ENCODE peak calls at places on chromosome 9, in five cellular contexts. One of them, this sample, is unnamed. For H3K9me3, the result is how much of the 10 kb centered on the place peaks cover.

GRCh38 chr9:115382865-115383264 is 264.9 kb upstream of the TNC start:
- DNase-seq in lower lobe of right lung: no peak
- DNase-seq in right cardiac atrium: no peak
- DNase-seq in ovary: no peak
- DNase-seq in endothelial cell of umbilical vein: no peak
- DNase-seq in this sample: no peak

GRCh38 chr9:112061152-112061740 is 113.9 kb downstream of the SUSD1 start:
- DNase-seq in right cardiac atrium: peak
- DNase-seq in ovary: no peak
- DNase-seq in lower lobe of right lung: peak
- DNase-seq in endothelial cell of umbilical vein: peak
- DNase-seq in this sample: peak

GRCh38 chr9:12718482-12719026 is 25.4 kb downstream of the TYRP1 start:
- DNase-seq in ovary: no peak
- DNase-seq in endothelial cell of umbilical vein: peak
- DNase-seq in right cardiac atrium: peak
- DNase-seq in lower lobe of right lung: no peak
- DNase-seq in this sample: no peak

GRCh38 chr9:116587919-116588318 is 99.2 kb upstream of the TRIM32 start:
- DNase-seq in right cardiac atrium: no peak
- DNase-seq in ovary: no peak
- DNase-seq in endothelial cell of umbilical vein: no peak
- DNase-seq in lower lobe of right lung: no peak
- DNase-seq in this sample: no peak

GRCh38 chr9:88530051-88530450 is 4.9 kb upstream of the NXNL2 start:
- DNase-seq in lower lobe of right lung: no peak
- DNase-seq in right cardiac atrium: no peak
- DNase-seq in endothelial cell of umbilical vein: no peak
- DNase-seq in ovary: no peak
- DNase-seq in this sample: no peak

GRCh38 chr9:3088166-3088702 is 244.3 kb upstream of the PUM3 start:
- DNase-seq in lower lobe of right lung: no peak
- DNase-seq in ovary: no peak
- DNase-seq in right cardiac atrium: no peak
- DNase-seq in endothelial cell of umbilical vein: no peak
- DNase-seq in this sample: no peak

GRCh38 chr9:125409637-125410521 is 148.3 kb downstream of the GAPVD1 start:
- DNase-seq in ovary: no peak
- DNase-seq in right cardiac atrium: peak
- DNase-seq in endothelial cell of umbilical vein: no peak
- DNase-seq in lower lobe of right lung: no peak
- DNase-seq in this sample: no peak

GRCh38 chr9:115404311-115404710 is 286.4 kb upstream of the TNC start:
- DNase-seq in endothelial cell of umbilical vein: no peak
- DNase-seq in ovary: no peak
- DNase-seq in lower lobe of right lung: no peak
- DNase-seq in right cardiac atrium: no peak
- DNase-seq in this sample: no peak

GRCh38 chr9:77883846-77884771 is 147.5 kb downstream of the GNAQ start:
- DNase-seq in lower lobe of right lung: no peak
- DNase-seq in endothelial cell of umbilical vein: no peak
- DNase-seq in right cardiac atrium: no peak
- DNase-seq in ovary: no peak
- DNase-seq in this sample: no peak

GRCh38 chr9:84609779-84610178 is 59.8 kb upstream of the NTRK2 start:
- DNase-seq in lower lobe of right lung: no peak
- DNase-seq in ovary: no peak
- DNase-seq in right cardiac atrium: no peak
- DNase-seq in endothelial cell of umbilical vein: no peak
- DNase-seq in this sample: no peak
- H3K9me3 ChIP-seq in lower lobe of right lung: under half
- H3K9me3 ChIP-seq in ovary: under half
- H3K9me3 ChIP-seq in right cardiac atrium: under half
- H3K9me3 ChIP-seq in endothelial cell of umbilical vein: under half
- H3K9me3 ChIP-seq in this sample: under half

GRCh38 chr9:133878402-133878801 is 113.7 kb downstream of the VAV2 start:
- DNase-seq in right cardiac atrium: no peak
- DNase-seq in ovary: no peak
- DNase-seq in endothelial cell of umbilical vein: no peak
- DNase-seq in lower lobe of right lung: no peak
- DNase-seq in this sample: no peak
- H3K27ac ChIP-seq in right cardiac atrium: no peak
- H3K27ac ChIP-seq in ovary: no peak
- H3K27ac ChIP-seq in endothelial cell of umbilical vein: no peak
- H3K27ac ChIP-seq in lower lobe of right lung: no peak
- H3K27ac ChIP-seq in this sample: no peak

DNA sequence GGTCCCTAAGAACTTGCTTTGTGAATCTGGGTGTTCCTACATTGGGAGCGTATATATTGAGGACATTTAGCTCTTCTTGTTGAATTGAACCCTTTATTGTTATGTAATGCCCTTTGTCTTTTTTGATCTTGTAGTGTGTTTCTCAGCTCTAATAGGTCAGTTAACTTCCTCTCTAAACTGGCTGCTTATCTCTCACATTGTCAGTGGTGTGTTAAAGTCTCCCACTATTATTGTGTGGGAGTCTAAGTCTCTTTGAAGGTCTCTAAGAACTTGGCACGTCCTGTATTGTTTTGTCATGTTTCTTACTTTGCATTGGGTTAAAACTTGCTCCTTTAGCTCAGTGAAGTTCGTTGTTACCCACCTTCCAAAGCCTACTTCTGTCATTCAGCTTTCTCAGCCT is 36.2 kb downstream of the RIC1 start:
- DNase-seq in right cardiac atrium: no peak
- DNase-seq in lower lobe of right lung: no peak
- DNase-seq in endothelial cell of umbilical vein: peak
- DNase-seq in ovary: no peak
- DNase-seq in this sample: no peak
- H3K9me3 ChIP-seq in right cardiac atrium: under half
- H3K9me3 ChIP-seq in lower lobe of right lung: under half
- H3K9me3 ChIP-seq in endothelial cell of umbilical vein: under half
- H3K9me3 ChIP-seq in ovary: under half
- H3K9me3 ChIP-seq in this sample: under half

GRCh38 chr9:121840838-121841760 is 189.7 kb downstream of the DAB2IP start:
- DNase-seq in endothelial cell of umbilical vein: no peak
- DNase-seq in lower lobe of right lung: no peak
- DNase-seq in right cardiac atrium: no peak
- DNase-seq in ovary: no peak
- DNase-seq in this sample: peak

GRCh38 chr9:121842612-121842978 is 191.2 kb downstream of the DAB2IP start:
- DNase-seq in right cardiac atrium: no peak
- DNase-seq in lower lobe of right lung: no peak
- DNase-seq in ovary: no peak
- DNase-seq in endothelial cell of umbilical vein: peak
- DNase-seq in this sample: no peak

GRCh38 chr9:121844090-121844489 is 192.7 kb downstream of the DAB2IP start:
- DNase-seq in lower lobe of right lung: no peak
- DNase-seq in right cardiac atrium: no peak
- DNase-seq in ovary: no peak
- DNase-seq in endothelial cell of umbilical vein: peak
- DNase-seq in this sample: no peak

GRCh38 chr9:121841771-121842611 is 190.6 kb downstream of the DAB2IP start:
- DNase-seq in right cardiac atrium: no peak
- DNase-seq in ovary: no peak
- DNase-seq in lower lobe of right lung: no peak
- DNase-seq in endothelial cell of umbilical vein: no peak
- DNase-seq in this sample: no peak

GRCh38 chr9:121844562-121844961 is 193.1 kb downstream of the DAB2IP start:
- DNase-seq in endothelial cell of umbilical vein: no peak
- DNase-seq in lower lobe of right lung: no peak
- DNase-seq in right cardiac atrium: no peak
- DNase-seq in ovary: no peak
- DNase-seq in this sample: no peak
- H3K27ac ChIP-seq in endothelial cell of umbilical vein: peak
- H3K27ac ChIP-seq in lower lobe of right lung: no peak
- H3K27ac ChIP-seq in right cardiac atrium: no peak
- H3K27ac ChIP-seq in ovary: no peak
- H3K27ac ChIP-seq in this sample: no peak

GRCh38 chr9:123846966-123847365 is 83.0 kb downstream of the DENND1A start:
- DNase-seq in lower lobe of right lung: no peak
- DNase-seq in ovary: no peak
- DNase-seq in right cardiac atrium: no peak
- DNase-seq in endothelial cell of umbilical vein: no peak
- DNase-seq in this sample: no peak
- H3K9me3 ChIP-seq in lower lobe of right lung: under half
- H3K9me3 ChIP-seq in ovary: under half
- H3K9me3 ChIP-seq in right cardiac atrium: under half
- H3K9me3 ChIP-seq in endothelial cell of umbilical vein: under half
- H3K9me3 ChIP-seq in this sample: under half